ENCODE peak calls at places on chromosomes 3 and 15, in four cellular contexts. D is heart left ventricle, T is tibial nerve, F is fibroblast of lung. N is an unnamed sample.

GRCh38 chr15:39381517-39381916 is 199.4 kb upstream of the THBS1 start:
- DNase-seq in D (no peak), T (no peak), F (no peak), N (no peak)

GRCh38 chr3:101643861-101644613 is 32.9 kb downstream of the ZBTB11 start:
- DNase-seq in D (no peak), T (no peak), F (peak), N (no peak)

GRCh38 chr3:149273096-149273751 is 51.6 kb upstream of the CP start:
- DNase-seq in D (no peak), T (no peak), F (peak), N (no peak)

GRCh38 chr3:190017575-190018288 is 103.0 kb downstream of the P3H2 start:
- DNase-seq in D (no peak), T (no peak), F (peak), N (no peak)

GRCh38 chr3:183427206-183428139 is 946 bp downstream of the MCF2L2 start:
- DNase-seq in D (no peak), T (no peak), F (no peak), N (no peak)

GRCh38 chr3:24548278-24548677 is 53.6 kb upstream of the THRB start:
- DNase-seq in D (no peak), T (no peak), F (peak), N (no peak)

GRCh38 chr3:50190921-50191660 is at the start of gene GNAT1:
- DNase-seq in D (no peak), T (no peak), F (no peak), N (no peak)

GRCh38 chr15:96160269-96160668 is 170.2 kb upstream of the NR2F2 start:
- DNase-seq in D (peak), T (peak), F (peak), N (no peak)

GRCh38 chr3:64084640-64085039 is 61.3 kb upstream of the PSMD6 start:
- DNase-seq in D (no peak), T (no peak), F (peak), N (no peak)

GRCh38 chr3:124676236-124676635 is 54.0 kb upstream of the UMPS start:
- DNase-seq in D (no peak), T (no peak), F (peak), N (no peak)

GRCh38 chr3:175443682-175444081 is 584.5 kb downstream of the NAALADL2 start:
- DNase-seq in D (no peak), T (no peak), F (no peak), N (no peak)

GRCh38 chr3:41075958-41076357 is 123.3 kb upstream of the CTNNB1 start:
- DNase-seq in D (peak), T (no peak), F (no peak), N (no peak)

GRCh38 chr3:53531749-53532148 is 37.3 kb downstream of the CACNA1D start:
- DNase-seq in D (no peak), T (no peak), F (no peak), N (no peak)

GRCh38 chr3:107065094-107065861 is 312.0 kb upstream of the CCDC54 start:
- DNase-seq in D (no peak), T (no peak), F (no peak), N (no peak)

GRCh38 chr3:190517696-190518095 is 3.8 kb downstream of the IL1RAP start:
- DNase-seq in D (no peak), T (no peak), F (peak), N (no peak)

GRCh38 chr3:175748087-175748732 is 889.1 kb downstream of the NAALADL2 start:
- DNase-seq in D (no peak), T (no peak), F (no peak), N (no peak)

GRCh38 chr3:188124184-188124583 is 29.8 kb upstream of the LPP start:
- DNase-seq in D (no peak), T (no peak), F (no peak), N (no peak)

GRCh38 chr3:125231895-125232294 is 19.3 kb upstream of the SLC12A8 start:
- DNase-seq in D (no peak), T (no peak), F (peak), N (no peak)

GRCh38 chr15:31111091-31111647 is 9.6 kb upstream of the TRPM1 start:
- DNase-seq in D (no peak), T (no peak), F (no peak), N (no peak)

GRCh38 chr15:49242820-49243219 is 72.8 kb downstream of the GALK2 start:
- DNase-seq in D (peak), T (no peak), F (peak), N (no peak)

GRCh38 chr3:189947948-189948723 is 172.6 kb downstream of the P3H2 start:
- DNase-seq in D (no peak), T (no peak), F (peak), N (no peak)

GRCh38 chr3:184262166-184262926 is 993 bp upstream of the CAMK2N2 start:
- DNase-seq in D (no peak), T (no peak), F (no peak), N (no peak)

GRCh38 chr15:29518442-29518841 is 248.8 kb upstream of the NSMCE3 start:
- DNase-seq in D (no peak), T (no peak), F (no peak), N (no peak)

GRCh38 chr15:64705006-64705405 is 70.4 kb downstream of the RBPMS2 start:
- DNase-seq in D (no peak), T (no peak), F (no peak), N (no peak)

GRCh38 chr15:50119063-50119700 is at the start of gene ATP8B4:
- DNase-seq in D (no peak), T (no peak), F (no peak), N (no peak)

GRCh38 chr3:98587654-98588532 is 5.5 kb downstream of the CPOX start:
- DNase-seq in D (no peak), T (no peak), F (no peak), N (no peak)

DNA sequence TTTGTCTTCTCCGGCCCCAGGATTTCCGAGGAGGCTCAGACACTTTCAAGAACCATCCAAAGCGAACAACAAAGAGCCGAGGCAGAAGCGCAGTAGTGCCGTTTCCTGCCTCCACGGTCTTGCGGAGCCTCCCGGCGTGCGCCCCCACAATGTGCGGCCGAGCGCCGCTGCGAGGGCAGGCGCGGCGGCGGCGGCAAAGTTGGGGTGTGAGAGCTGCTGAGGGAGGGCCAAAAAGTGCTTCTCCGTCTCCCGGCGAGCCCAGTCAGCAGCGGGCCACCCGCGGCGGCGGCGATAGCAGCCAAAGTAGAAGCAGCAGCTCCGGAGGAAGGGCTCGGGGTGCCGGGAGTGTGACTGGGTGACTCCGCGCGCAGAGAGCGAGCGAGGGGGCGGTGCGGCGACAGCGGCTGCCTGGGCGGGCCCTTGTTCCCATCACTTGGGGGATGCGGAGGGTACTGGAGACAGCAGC is 749.1 kb downstream of the ROBO1 start:
- DNase-seq in D (peak), T (no peak), F (peak), N (no peak)
- TF ChIP-seq CTCF in D (no peak), T (no peak), F (peak), N (no peak)

DNA sequence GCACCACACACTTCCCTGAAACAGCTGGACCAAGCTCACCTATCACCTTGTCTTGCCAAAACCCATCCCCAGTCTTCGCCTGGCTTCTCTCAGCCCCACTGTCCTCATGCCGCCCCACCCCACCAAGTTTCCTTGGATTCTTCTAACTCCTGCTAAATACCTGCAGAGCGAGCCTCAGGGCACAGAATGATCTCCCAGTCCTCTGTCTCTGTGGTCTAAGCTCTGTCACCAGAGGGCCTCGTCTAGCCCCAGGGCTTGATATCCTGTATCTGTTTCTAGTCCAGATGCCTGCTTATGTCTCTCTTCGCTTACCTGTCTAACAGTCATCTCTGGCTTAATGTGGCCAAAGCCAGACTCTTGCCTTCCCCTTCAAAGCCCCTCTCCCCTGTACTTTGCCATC is 9.7 kb downstream of the CCDC12 start:
- DNase-seq in D (no peak), T (no peak), F (no peak), N (no peak)
- TF ChIP-seq CTCF in D (no peak), T (no peak), F (no peak), N (no peak)

DNA sequence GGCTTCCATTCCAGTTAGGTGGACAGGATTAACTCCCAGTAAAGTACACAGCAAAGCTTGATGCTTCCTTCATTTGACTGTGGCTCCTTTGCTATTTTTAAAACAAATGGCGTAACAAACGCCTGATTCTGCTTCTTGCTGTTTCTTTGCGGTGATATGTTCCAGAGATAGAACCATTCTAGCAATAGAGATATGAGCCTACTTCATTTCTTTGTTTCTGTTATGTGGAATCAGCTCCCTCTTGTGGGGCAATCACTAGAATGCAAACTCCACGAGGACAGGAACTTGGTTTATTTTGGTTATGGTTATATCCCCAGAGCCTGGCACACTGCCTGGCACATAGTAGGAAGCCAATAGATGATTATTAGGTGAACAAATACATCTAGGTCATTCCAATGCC is 122.6 kb upstream of the SLC6A11 start:
- DNase-seq in D (no peak), T (no peak), F (peak), N (no peak)
- TF ChIP-seq CTCF in D (no peak), T (no peak), F (no peak), N (no peak)

GRCh38 chr3:112136959-112137693 is 4.1 kb upstream of the GCSAM start:
- DNase-seq in D (no peak), T (no peak), F (peak), N (no peak)
- TF ChIP-seq CTCF in D (peak), T (peak), F (peak), N (no peak)

GRCh38 chr3:10992946-10993728 is 589 bp downstream of the SLC6A1 start:
- DNase-seq in D (no peak), T (no peak), F (no peak), N (no peak)

GRCh38 chr3:10994311-10994710 is 1.8 kb downstream of the SLC6A1 start:
- DNase-seq in D (no peak), T (no peak), F (no peak), N (no peak)

GRCh38 chr3:10993729-10994065 is 1.1 kb downstream of the SLC6A1 start:
- DNase-seq in D (no peak), T (no peak), F (no peak), N (no peak)

GRCh38 chr3:10988991-10989484 is 3.5 kb upstream of the SLC6A1 start:
- DNase-seq in D (no peak), T (no peak), F (no peak), N (no peak)

DNA sequence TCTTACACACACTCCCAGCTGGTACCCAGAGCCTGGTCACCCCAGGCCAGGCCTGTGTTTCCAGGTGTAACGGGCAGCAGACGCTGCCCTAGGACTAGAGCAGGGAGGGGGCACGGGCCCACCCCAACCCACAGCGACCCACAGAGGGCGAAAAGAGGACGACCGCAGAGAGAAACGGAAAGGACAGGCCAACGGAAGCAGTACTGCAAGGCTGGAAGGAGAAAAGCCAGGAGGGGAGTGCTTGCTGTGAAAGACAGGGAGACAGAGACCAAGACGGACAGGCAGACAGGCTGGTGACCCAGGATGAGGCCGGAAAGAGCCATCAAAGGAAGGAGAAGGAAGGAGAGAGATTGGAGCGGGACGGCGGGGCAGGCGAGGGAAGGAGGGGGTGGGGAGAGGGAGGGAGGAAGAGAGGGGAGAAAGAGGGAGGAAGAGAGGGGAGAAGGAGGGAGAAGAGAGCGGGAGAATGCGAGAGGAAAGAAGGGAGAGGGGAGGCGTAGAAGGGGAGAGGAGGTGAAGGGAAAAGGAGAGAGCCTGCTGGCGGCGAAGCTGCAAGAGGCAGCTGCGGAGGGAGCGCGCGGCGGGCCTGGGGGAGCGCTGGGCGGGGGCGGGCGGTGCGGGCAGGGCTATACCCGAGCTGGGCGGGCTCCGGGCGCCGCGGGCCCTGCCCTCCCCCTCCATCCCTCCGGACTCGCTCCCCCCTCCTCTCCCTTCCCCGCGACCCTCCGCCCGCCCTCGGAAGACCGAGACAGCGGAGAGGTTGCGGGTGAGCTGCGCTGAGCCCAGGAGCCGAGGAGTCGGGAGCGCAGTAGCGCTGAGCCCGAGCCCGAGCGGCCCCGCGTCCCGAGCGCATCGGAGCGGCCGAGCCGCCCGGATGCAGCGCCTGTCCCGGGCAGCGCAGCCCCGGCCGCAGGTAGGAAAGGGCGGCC is at the start of gene SLC6A1:
- DNase-seq in D (no peak), T (no peak), F (peak), N (no peak)
- TF ChIP-seq CTCF in D (no peak), T (no peak), F (no peak), N (no peak)

DNA sequence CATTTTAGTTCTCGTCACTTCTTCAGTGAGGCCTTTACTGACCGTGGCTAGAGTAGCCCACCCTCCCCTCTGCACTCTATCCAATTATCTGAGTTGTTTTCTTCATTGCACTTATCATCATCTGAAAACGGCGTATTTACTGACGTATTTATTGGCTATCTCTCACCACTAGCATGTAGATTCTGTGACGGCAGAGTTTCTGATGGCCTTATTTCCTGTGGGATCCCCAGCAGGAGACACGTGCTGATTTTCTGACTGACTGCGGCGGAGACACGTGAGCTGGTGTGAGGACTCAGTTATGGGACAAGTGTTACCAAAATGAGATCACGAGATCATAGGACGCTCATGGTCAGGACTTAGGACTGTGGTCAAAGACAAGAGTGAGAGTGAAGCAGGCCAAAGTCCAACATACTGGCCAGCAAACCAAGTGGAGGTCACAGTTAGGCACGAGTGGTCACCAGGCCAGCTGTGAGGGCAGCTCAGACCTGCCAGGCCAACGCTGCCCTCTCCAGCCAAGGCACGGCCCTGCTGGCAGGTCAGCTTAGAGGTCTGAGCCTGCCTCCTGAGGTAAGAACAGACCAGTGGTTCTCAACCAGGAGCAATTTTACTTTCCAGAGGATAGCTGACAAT is 50.6 kb upstream of the BNIP2 start:
- DNase-seq in D (no peak), T (no peak), F (no peak), N (no peak)
- TF ChIP-seq CTCF in D (no peak), T (no peak), F (no peak), N (no peak)

DNA sequence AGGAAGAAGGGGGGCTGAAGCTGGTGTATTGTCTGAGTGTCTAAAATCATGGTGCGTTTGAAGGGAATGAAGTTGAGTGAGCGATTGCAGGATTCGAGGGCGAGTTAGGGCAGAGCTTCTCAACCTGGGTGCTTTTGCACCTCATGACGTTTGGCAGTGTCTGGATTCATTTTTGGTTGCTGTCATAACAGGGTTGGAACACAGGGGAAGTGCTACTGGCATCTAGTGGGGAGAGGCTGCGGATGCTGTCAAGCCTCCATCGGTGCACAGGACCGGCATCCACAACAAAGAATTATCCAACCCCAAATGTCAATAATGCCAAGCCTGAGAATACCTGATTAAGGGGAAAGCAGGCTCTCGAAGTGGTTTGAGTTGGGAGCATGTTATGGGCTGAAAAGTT is 120.0 kb downstream of the SLCO3A1 start:
- DNase-seq in D (no peak), T (no peak), F (peak), N (no peak)
- TF ChIP-seq CTCF in D (no peak), T (no peak), F (peak), N (no peak)

DNA sequence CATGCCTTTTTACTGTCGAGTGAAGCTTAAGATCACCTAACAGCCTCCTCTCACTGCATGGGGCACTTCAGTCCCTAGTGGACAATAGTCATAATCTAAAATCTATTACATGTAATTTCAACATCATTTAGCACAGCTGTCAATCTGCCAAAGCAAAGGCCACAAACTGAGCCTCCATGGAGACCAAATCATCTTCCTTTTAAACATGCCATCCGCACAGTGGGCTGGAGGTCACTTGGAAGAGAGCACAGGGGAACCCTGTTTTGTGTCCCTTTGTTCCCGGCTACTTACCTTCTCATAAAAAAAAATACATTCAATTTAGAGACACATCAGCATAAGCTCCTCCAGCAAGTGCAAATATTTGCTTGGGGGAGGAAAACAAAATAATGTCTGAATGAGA is 167.3 kb downstream of the SQOR start:
- DNase-seq in D (no peak), T (no peak), F (no peak), N (no peak)
- TF ChIP-seq CTCF in D (no peak), T (no peak), F (no peak), N (no peak)

DNA sequence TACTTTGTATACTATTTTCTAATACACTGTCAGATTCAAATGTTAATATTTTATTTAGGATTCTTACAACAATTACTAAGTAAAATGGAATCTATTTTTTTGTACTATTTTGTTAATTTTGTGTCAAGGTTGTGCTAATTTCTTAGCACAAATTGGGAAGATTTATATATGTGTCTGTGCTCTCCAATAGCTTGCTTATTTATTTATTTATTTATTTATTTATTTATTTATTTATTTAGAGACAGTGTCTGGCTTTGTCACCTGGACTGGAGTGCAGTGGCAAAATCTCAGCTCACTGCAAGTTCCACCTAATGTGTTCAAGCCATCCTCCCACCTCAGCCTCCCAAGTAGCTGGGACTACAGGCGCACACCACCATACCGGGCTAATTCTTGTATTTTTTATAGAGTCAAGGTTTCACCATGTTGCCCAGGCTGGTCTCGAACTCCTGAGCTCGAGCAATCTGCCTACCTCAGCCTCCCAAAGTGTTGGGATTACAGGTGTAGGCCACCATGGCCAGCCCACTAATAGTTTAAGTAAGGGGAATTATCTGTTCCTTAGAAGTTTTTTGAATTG is 34.6 kb downstream of the CTXND1 start:
- DNase-seq in D (no peak), T (no peak), F (no peak), N (no peak)
- TF ChIP-seq CTCF in D (no peak), T (no peak), F (no peak), N (no peak)

N was measured in omental fat pad.